ENCODE peak calls at places on chromosomes 5 and 9, in ten cellular contexts. S is T-helper 17 cell, H is neural crest cell, D is kidney tubule cell, Q is psoas muscle, V is SW480, B is pons, F is NCI-H774, N is BJ, Z is HepG2. A is an unnamed sample.

GRCh38 chr9:36450110-36450732 is 50.2 kb upstream of the RNF38 start:
- DNase-seq in Z (peak; percentile 66), D (peak; percentile 51), B (peak; percentile 84), V (peak; percentile 49), Q (no peak), S (no peak), F (peak; percentile 8), H (no peak), N (no peak), A (no peak)

GRCh38 chr5:35821513-35821912 is 35.2 kb upstream of the IL7R start:
- DNase-seq in Z (no peak), V (no peak), Q (no peak), B (no peak), N (no peak), F (no peak), H (no peak), D (no peak), S (no peak), A (no peak)

GRCh38 chr9:125850763-125851162 is 103.6 kb downstream of the PBX3 start:
- DNase-seq in F (no peak), B (no peak), N (no peak), Q (no peak), V (no peak), Z (peak; percentile 78), H (no peak), S (no peak), D (no peak), A (no peak)

GRCh38 chr9:121204121-121204520 is 2.5 kb upstream of the RAB14 start:
- DNase-seq in F (no peak), Q (no peak), Z (peak; percentile 65), N (no peak), B (no peak), H (no peak), S (no peak), D (no peak), V (no peak), A (no peak)

GRCh38 chr5:142627371-142628217 is 58.3 kb downstream of the FGF1 start:
- DNase-seq in B (peak; percentile 72), N (no peak), Z (no peak), F (no peak), H (no peak), Q (no peak), D (no peak), V (peak; percentile 43), S (no peak), A (no peak)

GRCh38 chr5:65262094-65262493 is 219.6 kb downstream of the ADAMTS6 start:
- DNase-seq in Z (no peak), D (peak; percentile 41), V (no peak), F (no peak), B (no peak), S (no peak), H (no peak), Q (no peak), N (no peak), A (no peak)

GRCh38 chr9:105507096-105507495 is 50.8 kb upstream of the FKTN start:
- DNase-seq in S (no peak), Z (peak; percentile 84), F (no peak), Q (no peak), H (no peak), B (no peak), V (peak; percentile 9), D (no peak), N (no peak), A (no peak)

GRCh38 chr5:171477666-171478065 is 58.2 kb downstream of the FGF18 start:
- DNase-seq in B (no peak), Q (no peak), V (no peak), Z (no peak), S (no peak), N (no peak), D (no peak), F (no peak), H (no peak), A (no peak)

GRCh38 chr9:125418404-125418803 is 156.8 kb downstream of the GAPVD1 start:
- DNase-seq in F (no peak), D (no peak), N (no peak), V (no peak), S (no peak), Z (no peak), Q (no peak), B (no peak), H (no peak), A (no peak)

GRCh38 chr9:10436771-10437170 is 176.0 kb downstream of the PTPRD start:
- DNase-seq in H (no peak), F (no peak), B (no peak), D (no peak), Q (no peak), S (no peak), V (no peak), N (no peak), Z (no peak), A (no peak)

GRCh38 chr5:84518370-84518769 is 133.7 kb upstream of the EDIL3 start:
- DNase-seq in V (no peak), D (no peak), S (no peak), Q (no peak), F (no peak), N (no peak), B (no peak), H (no peak), Z (no peak), A (no peak)

GRCh38 chr9:76654051-76654461 is 110.2 kb upstream of the PCA3 start:
- DNase-seq in F (no peak), N (no peak), S (no peak), Q (no peak), D (no peak), H (no peak), Z (no peak), B (no peak), V (no peak), A (no peak)

GRCh38 chr5:481347-481746 is 38.4 kb downstream of the EXOC3 start:
- DNase-seq in H (no peak), S (no peak), Z (no peak), N (no peak), F (no peak), D (no peak), V (no peak), B (no peak), Q (no peak), A (no peak)

GRCh38 chr9:136522354-136523237 is 23.3 kb downstream of the NOTCH1 start:
- DNase-seq in Q (no peak), N (no peak), S (no peak), H (no peak), B (no peak), Z (no peak), D (no peak), F (no peak), V (no peak), A (no peak)

GRCh38 chr5:665541-665955 is 27.6 kb downstream of the TPPP start:
- DNase-seq in Z (no peak), B (no peak), N (no peak), V (no peak), S (no peak), F (no peak), H (no peak), Q (peak; percentile 31), D (no peak), A (peak; percentile 6)

GRCh38 chr5:2695200-2695891 is 56.1 kb downstream of the IRX2 start:
- DNase-seq in Q (no peak), S (no peak), H (no peak), F (peak; percentile 58), V (peak; percentile 99), N (no peak), Z (peak; percentile 42), D (peak; percentile 8), B (no peak), A (no peak)

GRCh38 chr9:755454-756381 is 85.8 kb upstream of the DMRT1 start:
- DNase-seq in H (no peak), Q (no peak), B (no peak), F (no peak), D (peak; percentile 93), S (no peak), Z (peak; percentile 93), V (peak; percentile 98), N (peak; percentile 66), A (no peak)

GRCh38 chr9:116208417-116209232 is 55.0 kb downstream of the PAPPA start:
- DNase-seq in B (no peak), F (no peak), Z (no peak), S (no peak), D (peak; percentile 38), V (no peak), Q (no peak), N (no peak), H (no peak), A (no peak)

GRCh38 chr9:16421534-16421933 is 448.9 kb downstream of the BNC2 start:
- DNase-seq in H (no peak), D (peak; percentile 58), Z (no peak), N (no peak), Q (no peak), B (no peak), F (no peak), V (no peak), S (no peak), A (no peak)

GRCh38 chr5:168075387-168075786 is 216.1 kb upstream of the WWC1 start:
- DNase-seq in Q (no peak), H (no peak), D (no peak), N (no peak), V (no peak), Z (no peak), B (no peak), S (no peak), F (no peak), A (no peak)

GRCh38 chr5:139862313-139862712 is 66.7 kb downstream of the PSD2 start:
- DNase-seq in S (no peak), Z (no peak), B (no peak), N (no peak), Q (no peak), D (peak; percentile 26), V (no peak), H (no peak), F (no peak), A (no peak)

GRCh38 chr5:113047234-113047633 is 70.6 kb downstream of the DCP2 start:
- DNase-seq in S (no peak), Q (no peak), N (no peak), V (peak; percentile 64), Z (no peak), D (peak; percentile 90), H (no peak), B (no peak), F (no peak), A (no peak)

GRCh38 chr9:121638901-121639592 is 12.4 kb upstream of the DAB2IP start:
- DNase-seq in B (no peak), D (no peak), S (no peak), Q (peak; percentile 42), F (no peak), Z (peak; percentile 69), N (no peak), V (no peak), H (no peak), A (no peak)

GRCh38 chr5:95730730-95731570 is at the start of gene RHOBTB3:
- DNase-seq in D (peak; percentile 88), H (peak; percentile 75), S (no peak), Z (peak; percentile 79), V (peak; percentile 95), Q (peak; percentile 95), F (peak; percentile 88), B (peak; percentile 90), N (peak; percentile 78), A (peak; percentile 95)

GRCh38 chr9:121670447-121670846 is 19.0 kb downstream of the DAB2IP start:
- DNase-seq in H (no peak), Q (peak; percentile 79), D (peak; percentile 83), N (no peak), V (no peak), B (no peak), F (no peak), S (no peak), Z (no peak), A (peak; percentile 71)

GRCh38 chr9:114096866-114097612 is 2.1 kb downstream of the KIF12 start:
- DNase-seq in Q (no peak), V (no peak), F (no peak), H (no peak), B (no peak), N (no peak), D (no peak), Z (no peak), S (no peak), A (no peak)

GRCh38 chr5:93274291-93274690 is 306.7 kb downstream of the NR2F1-AS1 start:
- DNase-seq in B (no peak), D (peak; percentile 85), F (no peak), N (no peak), H (no peak), Q (no peak), V (no peak), S (no peak), Z (no peak), A (no peak)

GRCh38 chr5:135559342-135559741 is 19.4 kb downstream of the CXCL14 start:
- DNase-seq in S (no peak), Z (no peak), B (no peak), F (no peak), Q (no peak), H (no peak), V (no peak), D (peak; percentile 28), N (no peak), A (no peak)